ENCODE peak calls at places on chromosome 2, in nine cellular contexts. P, C, V, Z, J, A, S, E and Q are unnamed samples.

GRCh38 chr2:219490186-219490585 is 8.5 kb upstream of the GMPPA start:
- DNase-seq in P (no peak), C (no peak), V (no peak), Z (no peak), J (no peak), A (no peak), S (no peak), E (no peak), Q (no peak)

GRCh38 chr2:8457092-8457481 is 224.8 kb upstream of the ID2 start:
- DNase-seq in P (no peak), C (no peak), V (no peak), Z (no peak), J (no peak), A (no peak), S (no peak), E (peak; percentile 58), Q (peak; percentile 14)

GRCh38 chr2:134774074-134774742 is 55.4 kb upstream of the TMEM163 start:
- DNase-seq in P (no peak), C (no peak), V (no peak), Z (no peak), J (no peak), A (no peak), S (no peak), E (no peak), Q (no peak)

GRCh38 chr2:172087780-172088244 is 2.5 kb downstream of the DLX1 start:
- DNase-seq in P (no peak), C (peak; percentile 66), V (peak; percentile 16), Z (peak; percentile 1), J (no peak), A (no peak), S (no peak), E (no peak), Q (no peak)

GRCh38 chr2:120346034-120346666 is at the start of gene INHBB:
- DNase-seq in P (no peak), C (peak; percentile 66), V (no peak), Z (no peak), J (no peak), A (peak; percentile 54), S (no peak), E (peak; percentile 44), Q (no peak)

GRCh38 chr2:121038831-121039230 is 246.2 kb downstream of the TFCP2L1 start:
- DNase-seq in P (no peak), C (no peak), V (no peak), Z (no peak), J (no peak), A (peak; percentile 92), S (no peak), E (no peak), Q (no peak)

GRCh38 chr2:122451040-122451439 is 695.6 kb downstream of the TSN start:
- DNase-seq in P (no peak), C (peak; percentile 30), V (no peak), Z (no peak), J (no peak), A (no peak), S (no peak), E (no peak), Q (no peak)

GRCh38 chr2:72442270-72442669 is 294.6 kb upstream of the CYP26B1 start:
- DNase-seq in P (no peak), C (no peak), V (no peak), Z (no peak), J (no peak), A (no peak), S (no peak), E (no peak), Q (no peak)

GRCh38 chr2:50547521-50547920 is 484.4 kb downstream of the NRXN1 start:
- DNase-seq in P (no peak), C (no peak), V (no peak), Z (no peak), J (no peak), A (no peak), S (no peak), E (no peak), Q (no peak)

GRCh38 chr2:54456526-54457325 is 599 bp downstream of the SPTBN1 start:
- DNase-seq in P (peak; percentile 59), C (peak; percentile 79), V (no peak), Z (peak; percentile 50), J (peak; percentile 46), A (peak; percentile 58), S (no peak), E (peak; percentile 54), Q (no peak)

GRCh38 chr2:70738159-70738558 is 29.8 kb downstream of the ADD2 start:
- DNase-seq in P (no peak), C (no peak), V (no peak), Z (no peak), J (no peak), A (no peak), S (no peak), E (no peak), Q (no peak)

GRCh38 chr2:9135804-9136558 is 70.6 kb upstream of the ASAP2 start:
- DNase-seq in P (no peak), C (no peak), V (no peak), Z (no peak), J (no peak), A (no peak), S (no peak), E (no peak), Q (no peak)

GRCh38 chr2:96692094-96692971 is 47.5 kb downstream of the LMAN2L start:
- DNase-seq in P (no peak), C (no peak), V (no peak), Z (no peak), J (no peak), A (no peak), S (no peak), E (no peak), Q (no peak)

GRCh38 chr2:205785507-205786222 is 103.4 kb downstream of the NRP2 start:
- DNase-seq in P (no peak), C (no peak), V (no peak), Z (no peak), J (no peak), A (no peak), S (peak; percentile 27), E (no peak), Q (no peak)

DNA sequence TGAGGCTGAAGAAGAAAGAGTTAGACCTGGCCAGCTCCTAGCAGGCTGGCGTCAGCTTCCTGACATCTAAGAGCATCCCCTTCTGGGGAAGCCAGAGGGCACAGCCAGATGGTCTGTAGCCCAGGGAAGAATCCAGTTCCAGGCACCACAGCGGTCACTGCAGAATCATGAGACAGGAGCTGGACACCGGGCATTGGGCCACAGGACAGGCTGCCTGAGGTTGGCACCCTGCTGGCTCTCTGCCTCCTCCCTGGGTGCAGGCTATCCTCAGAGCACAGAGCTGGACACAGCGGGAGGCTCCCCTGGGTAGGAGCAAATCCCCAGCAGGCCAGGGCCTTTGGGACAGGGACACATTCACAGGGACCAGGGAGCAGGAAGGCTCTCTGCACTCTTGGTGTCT is 19.8 kb upstream of the ATOH8 start:
- DNase-seq in P (no peak), C (no peak), V (no peak), Z (peak; percentile 44), J (no peak), A (no peak), S (no peak), E (no peak), Q (no peak)
- H3K4me1 ChIP-seq in P (no peaks in the 10 kb centered on the region), C (no peaks in the 10 kb centered on the region), V (peaks cover 4% of the 10 kb centered on the region), Z (peaks cover 11% of the 10 kb centered on the region), J (peaks cover 14% of the 10 kb centered on the region), A (no peaks in the 10 kb centered on the region), S (peaks cover 13% of the 10 kb centered on the region), E (peaks cover 9% of the 10 kb centered on the region), Q (no peaks in the 10 kb centered on the region)

GRCh38 chr2:1702186-1702565 is 42.1 kb downstream of the PXDN start:
- DNase-seq in P (no peak), C (no peak), V (no peak), Z (no peak), J (no peak), A (no peak), S (no peak), E (no peak), Q (no peak)
- H3K27ac ChIP-seq in P (no peak overlapping the region), C (no peak overlapping the region), V (no peak overlapping the region), Z (no peak overlapping the region), J (no peak overlapping the region), A (no peak overlapping the region), S (no peak overlapping the region), E (no peak overlapping the region), Q (no peak overlapping the region)

DNA sequence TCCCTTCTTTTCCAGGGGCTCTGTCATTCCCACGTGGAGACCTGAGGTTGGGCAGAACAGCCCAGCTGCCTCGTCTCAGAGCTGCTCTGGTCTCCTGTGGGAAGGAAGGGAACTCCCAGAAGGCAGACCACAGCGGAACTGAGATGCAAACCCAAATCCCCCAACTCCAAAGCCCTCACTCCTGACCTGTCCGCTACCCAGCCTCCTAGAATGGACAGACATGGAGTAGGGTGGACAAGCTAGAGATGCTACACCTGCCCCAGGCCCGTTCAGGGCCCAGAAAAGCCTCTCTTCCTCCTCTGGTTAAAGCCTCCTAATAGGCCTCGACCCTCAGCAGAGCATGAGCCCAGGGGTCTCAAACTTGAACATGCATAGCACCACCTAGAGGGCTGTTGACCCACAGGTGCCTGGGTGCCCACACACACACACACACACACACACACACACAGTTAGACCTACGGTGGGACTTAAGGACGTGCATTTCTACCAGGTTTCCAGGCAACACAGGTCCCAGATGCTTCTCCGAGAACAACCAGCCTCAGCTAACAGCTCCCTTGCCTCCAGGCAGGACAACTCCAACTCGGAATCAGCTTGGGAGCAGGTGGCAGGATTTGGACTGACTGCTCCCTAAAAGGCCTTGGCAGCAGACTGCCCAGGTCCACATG is 93.5 kb downstream of the TNS1 start:
- DNase-seq in P (no peak), C (no peak), V (no peak), Z (no peak), J (no peak), A (no peak), S (no peak), E (no peak), Q (no peak)
- H3K4me1 ChIP-seq in P (peaks cover 20% of the 10 kb centered on the region), C (no peaks in the 10 kb centered on the region), V (no peaks in the 10 kb centered on the region), Z (peaks cover 98% of the 10 kb centered on the region), J (peaks cover 75% of the 10 kb centered on the region), A (no peaks in the 10 kb centered on the region), S (peaks cover 92% of the 10 kb centered on the region), E (peaks cover 67% of the 10 kb centered on the region), Q (no peaks in the 10 kb centered on the region)

GRCh38 chr2:174597347-174598047 is at the start of gene WIPF1:
- DNase-seq in P (no peak), C (no peak), V (peak; percentile 68), Z (no peak), J (no peak), A (no peak), S (no peak), E (no peak), Q (peak; percentile 71)

GRCh38 chr2:174595904-174596397 is 1.7 kb downstream of the WIPF1 start:
- DNase-seq in P (no peak), C (no peak), V (no peak), Z (no peak), J (no peak), A (no peak), S (no peak), E (no peak), Q (no peak)

GRCh38 chr2:174599310-174599941 is 1.8 kb upstream of the WIPF1 start:
- DNase-seq in P (no peak), C (no peak), V (no peak), Z (no peak), J (no peak), A (no peak), S (no peak), E (no peak), Q (no peak)

GRCh38 chr2:174595415-174595814 is 2.2 kb downstream of the WIPF1 start:
- DNase-seq in P (no peak), C (no peak), V (no peak), Z (no peak), J (no peak), A (no peak), S (no peak), E (no peak), Q (no peak)

GRCh38 chr2:174596994-174597346 is 634 bp downstream of the WIPF1 start:
- DNase-seq in P (no peak), C (no peak), V (no peak), Z (no peak), J (no peak), A (no peak), S (no peak), E (no peak), Q (no peak)
- H3K27ac ChIP-seq in P (no peak overlapping the region), C (no peak overlapping the region), V (peak overlapping the region; percentile 86), Z (peak overlapping the region; percentile 3), J (peak overlapping the region; percentile 51), A (no peak overlapping the region), S (peak overlapping the region; percentile 8), E (peak overlapping the region; percentile 60), Q (peak overlapping the region; percentile 90)